ENCODE peak calls at places on chromosomes 6 and 20, in seven cellular contexts. One of them, this sample, is unnamed.
A peak's percentile ranks its signal among the peaks of the same experiment; 100 is the strongest.

GRCh38 chr20:19540401-19540800 is 217.7 kb upstream of the RIN2 start:
- DNase-seq in tibial nerve: peak; percentile 15
- DNase-seq in cardiac muscle cell: no peak
- DNase-seq in HCT116: no peak
- DNase-seq in coronary artery: no peak
- DNase-seq in Peyer's patch: no peak
- DNase-seq in fibroblast of mammary gland: peak; percentile 7
- DNase-seq in this sample: no peak

GRCh38 chr20:13449868-13450441 is 188.8 kb downstream of the TASP1 start:
- DNase-seq in cardiac muscle cell: peak; percentile 4
- DNase-seq in fibroblast of mammary gland: peak; percentile 29
- DNase-seq in Peyer's patch: no peak
- DNase-seq in coronary artery: no peak
- DNase-seq in tibial nerve: no peak
- DNase-seq in HCT116: no peak
- DNase-seq in this sample: no peak

GRCh38 chr6:2943564-2943955 is 27.8 kb downstream of the SERPINB6 start:
- DNase-seq in coronary artery: peak; percentile 50
- DNase-seq in tibial nerve: no peak
- DNase-seq in HCT116: no peak
- DNase-seq in fibroblast of mammary gland: no peak
- DNase-seq in Peyer's patch: peak; percentile 42
- DNase-seq in cardiac muscle cell: no peak
- DNase-seq in this sample: no peak

GRCh38 chr6:119160911-119161310 is 82.4 kb upstream of the FAM184A start:
- DNase-seq in fibroblast of mammary gland: peak; percentile 70
- DNase-seq in coronary artery: no peak
- DNase-seq in HCT116: no peak
- DNase-seq in tibial nerve: no peak
- DNase-seq in cardiac muscle cell: no peak
- DNase-seq in Peyer's patch: no peak
- DNase-seq in this sample: no peak

GRCh38 chr6:163098827-163099469 is 315.6 kb upstream of the QKI start:
- DNase-seq in cardiac muscle cell: no peak
- DNase-seq in tibial nerve: no peak
- DNase-seq in HCT116: no peak
- DNase-seq in Peyer's patch: no peak
- DNase-seq in coronary artery: no peak
- DNase-seq in fibroblast of mammary gland: peak; percentile 22
- DNase-seq in this sample: no peak

GRCh38 chr6:119308048-119308570 is 41.5 kb downstream of the MAN1A1 start:
- DNase-seq in HCT116: peak; percentile 51
- DNase-seq in tibial nerve: no peak
- DNase-seq in Peyer's patch: no peak
- DNase-seq in cardiac muscle cell: peak; percentile 62
- DNase-seq in fibroblast of mammary gland: peak; percentile 88
- DNase-seq in coronary artery: no peak
- DNase-seq in this sample: no peak

GRCh38 chr6:158222066-158222465 is 53.9 kb downstream of the GTF2H5 start:
- DNase-seq in Peyer's patch: no peak
- DNase-seq in coronary artery: no peak
- DNase-seq in HCT116: no peak
- DNase-seq in tibial nerve: no peak
- DNase-seq in cardiac muscle cell: no peak
- DNase-seq in fibroblast of mammary gland: no peak
- DNase-seq in this sample: no peak

GRCh38 chr6:31267504-31268371 is 4.2 kb downstream of the HLA-C start:
- DNase-seq in fibroblast of mammary gland: no peak
- DNase-seq in tibial nerve: no peak
- DNase-seq in cardiac muscle cell: no peak
- DNase-seq in Peyer's patch: no peak
- DNase-seq in coronary artery: no peak
- DNase-seq in HCT116: no peak
- DNase-seq in this sample: no peak

GRCh38 chr6:72649032-72649984 is 27.4 kb downstream of the KCNQ5 start:
- DNase-seq in Peyer's patch: no peak
- DNase-seq in coronary artery: no peak
- DNase-seq in cardiac muscle cell: peak; percentile 86
- DNase-seq in tibial nerve: no peak
- DNase-seq in HCT116: no peak
- DNase-seq in fibroblast of mammary gland: peak; percentile 80
- DNase-seq in this sample: no peak

GRCh38 chr6:87806635-87807034 is 104.6 kb upstream of the AKIRIN2 start:
- DNase-seq in fibroblast of mammary gland: peak; percentile 62
- DNase-seq in Peyer's patch: no peak
- DNase-seq in coronary artery: no peak
- DNase-seq in HCT116: no peak
- DNase-seq in cardiac muscle cell: peak; percentile 15
- DNase-seq in tibial nerve: no peak
- DNase-seq in this sample: no peak

GRCh38 chr6:8061736-8062135 is 2.5 kb downstream of the BLOC1S5 start:
- DNase-seq in Peyer's patch: no peak
- DNase-seq in fibroblast of mammary gland: no peak
- DNase-seq in tibial nerve: no peak
- DNase-seq in cardiac muscle cell: no peak
- DNase-seq in HCT116: no peak
- DNase-seq in coronary artery: no peak
- DNase-seq in this sample: no peak

GRCh38 chr6:2733324-2733723 is 17.4 kb downstream of the MYLK4 start:
- DNase-seq in Peyer's patch: peak; percentile 82
- DNase-seq in HCT116: no peak
- DNase-seq in cardiac muscle cell: peak; percentile 71
- DNase-seq in coronary artery: no peak
- DNase-seq in tibial nerve: no peak
- DNase-seq in fibroblast of mammary gland: peak; percentile 63
- DNase-seq in this sample: peak; percentile 15

GRCh38 chr6:11094411-11094851 is 797 bp downstream of the SMIM13 start:
- DNase-seq in tibial nerve: no peak
- DNase-seq in HCT116: no peak
- DNase-seq in fibroblast of mammary gland: peak; percentile 49
- DNase-seq in Peyer's patch: peak; percentile 75
- DNase-seq in coronary artery: peak; percentile 76
- DNase-seq in cardiac muscle cell: peak; percentile 51
- DNase-seq in this sample: no peak

GRCh38 chr6:62775427-62776022 is 435.7 kb upstream of the FKBP1C start:
- DNase-seq in HCT116: peak; percentile 0
- DNase-seq in fibroblast of mammary gland: peak; percentile 6
- DNase-seq in cardiac muscle cell: no peak
- DNase-seq in coronary artery: no peak
- DNase-seq in Peyer's patch: no peak
- DNase-seq in tibial nerve: no peak
- DNase-seq in this sample: no peak

GRCh38 chr20:41223112-41223511 is 85.8 kb downstream of the PLCG1 start:
- DNase-seq in tibial nerve: no peak
- DNase-seq in fibroblast of mammary gland: peak; percentile 47
- DNase-seq in cardiac muscle cell: peak; percentile 31
- DNase-seq in HCT116: no peak
- DNase-seq in Peyer's patch: no peak
- DNase-seq in coronary artery: no peak
- DNase-seq in this sample: no peak

GRCh38 chr20:11849270-11849920 is 68.3 kb upstream of the BTBD3 start:
- DNase-seq in Peyer's patch: no peak
- DNase-seq in tibial nerve: no peak
- DNase-seq in cardiac muscle cell: peak; percentile 60
- DNase-seq in fibroblast of mammary gland: peak; percentile 40
- DNase-seq in HCT116: no peak
- DNase-seq in coronary artery: no peak
- DNase-seq in this sample: no peak

GRCh38 chr6:70390067-70390466 is 23.2 kb upstream of the FAM135A start:
- DNase-seq in cardiac muscle cell: no peak
- DNase-seq in fibroblast of mammary gland: no peak
- DNase-seq in coronary artery: no peak
- DNase-seq in tibial nerve: no peak
- DNase-seq in Peyer's patch: no peak
- DNase-seq in HCT116: no peak
- DNase-seq in this sample: no peak

GRCh38 chr20:6142348-6142993 is 19.6 kb upstream of the FERMT1 start:
- DNase-seq in tibial nerve: no peak
- DNase-seq in coronary artery: no peak
- DNase-seq in Peyer's patch: peak; percentile 79
- DNase-seq in cardiac muscle cell: peak; percentile 71
- DNase-seq in fibroblast of mammary gland: peak; percentile 67
- DNase-seq in HCT116: peak; percentile 60
- DNase-seq in this sample: no peak

GRCh38 chr6:130681028-130681427 is 146.2 kb upstream of the SMLR1 start:
- DNase-seq in fibroblast of mammary gland: peak; percentile 86
- DNase-seq in HCT116: no peak
- DNase-seq in Peyer's patch: no peak
- DNase-seq in tibial nerve: no peak
- DNase-seq in cardiac muscle cell: peak; percentile 73
- DNase-seq in coronary artery: no peak
- DNase-seq in this sample: no peak

GRCh38 chr6:31321005-31321707 is 35.8 kb downstream of the HLA-B start:
- DNase-seq in HCT116: no peak
- DNase-seq in fibroblast of mammary gland: no peak
- DNase-seq in Peyer's patch: no peak
- DNase-seq in tibial nerve: no peak
- DNase-seq in cardiac muscle cell: no peak
- DNase-seq in coronary artery: no peak
- DNase-seq in this sample: no peak

GRCh38 chr6:25499851-25500250 is 152.2 kb upstream of the SCGN start:
- DNase-seq in cardiac muscle cell: no peak
- DNase-seq in tibial nerve: no peak
- DNase-seq in Peyer's patch: no peak
- DNase-seq in fibroblast of mammary gland: no peak
- DNase-seq in HCT116: no peak
- DNase-seq in coronary artery: no peak
- DNase-seq in this sample: no peak

DNA sequence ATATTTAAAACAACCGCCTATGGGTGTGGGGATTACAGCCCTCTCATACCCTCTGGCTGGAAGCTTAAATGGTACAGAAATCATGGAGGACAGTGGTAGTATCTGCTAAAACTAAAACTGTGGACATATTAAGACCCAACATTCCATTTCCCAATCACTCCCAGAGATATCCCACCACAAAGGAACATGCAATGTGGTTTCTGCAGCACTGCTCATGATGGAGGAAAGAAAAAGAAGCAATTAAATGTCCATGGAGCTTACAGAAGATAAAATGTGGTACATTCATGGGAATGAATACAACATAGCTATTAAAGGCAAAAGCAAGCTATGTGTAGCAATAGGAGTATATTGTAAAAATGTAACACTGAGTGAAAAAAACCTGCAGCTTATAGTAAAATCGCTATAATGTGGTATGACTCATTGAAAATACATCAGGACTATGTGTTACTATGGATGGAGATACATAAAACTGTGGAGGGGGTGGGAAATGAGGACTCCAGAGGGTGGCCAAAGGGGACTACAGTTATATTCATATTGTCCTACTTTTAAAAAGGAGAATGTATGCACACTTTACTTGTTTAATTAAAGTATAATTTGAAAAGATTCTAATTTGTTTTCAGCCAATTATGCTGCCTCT is 22.9 kb upstream of the NNAT start:
- DNase-seq in HCT116: no peak
- DNase-seq in fibroblast of mammary gland: no peak
- DNase-seq in Peyer's patch: no peak
- DNase-seq in tibial nerve: no peak
- DNase-seq in coronary artery: no peak
- DNase-seq in cardiac muscle cell: peak; percentile 64
- DNase-seq in this sample: no peak
- H3K4me3 ChIP-seq in HCT116: no peak overlapping the region
- H3K4me3 ChIP-seq in fibroblast of mammary gland: no peak overlapping the region
- H3K4me3 ChIP-seq in Peyer's patch: no peak overlapping the region
- H3K4me3 ChIP-seq in tibial nerve: no peak overlapping the region
- H3K4me3 ChIP-seq in coronary artery: no peak overlapping the region
- H3K4me3 ChIP-seq in cardiac muscle cell: no peak overlapping the region
- H3K4me3 ChIP-seq in this sample: no peak overlapping the region

GRCh38 chr20:61804896-61805295 is 260.8 kb downstream of the TAF4 start:
- DNase-seq in HCT116: no peak
- DNase-seq in coronary artery: no peak
- DNase-seq in tibial nerve: no peak
- DNase-seq in cardiac muscle cell: no peak
- DNase-seq in Peyer's patch: no peak
- DNase-seq in fibroblast of mammary gland: peak; percentile 5
- DNase-seq in this sample: no peak

GRCh38 chr20:61801857-61802442 is 263.7 kb downstream of the TAF4 start:
- DNase-seq in tibial nerve: no peak
- DNase-seq in cardiac muscle cell: no peak
- DNase-seq in Peyer's patch: no peak
- DNase-seq in fibroblast of mammary gland: no peak
- DNase-seq in HCT116: no peak
- DNase-seq in coronary artery: no peak
- DNase-seq in this sample: no peak

GRCh38 chr20:61803903-61804804 is 261.5 kb downstream of the TAF4 start:
- DNase-seq in cardiac muscle cell: peak; percentile 37
- DNase-seq in HCT116: no peak
- DNase-seq in Peyer's patch: no peak
- DNase-seq in fibroblast of mammary gland: peak; percentile 10
- DNase-seq in coronary artery: no peak
- DNase-seq in tibial nerve: no peak
- DNase-seq in this sample: no peak

GRCh38 chr20:61802721-61803311 is 262.9 kb downstream of the TAF4 start:
- DNase-seq in fibroblast of mammary gland: no peak
- DNase-seq in coronary artery: no peak
- DNase-seq in Peyer's patch: no peak
- DNase-seq in tibial nerve: no peak
- DNase-seq in cardiac muscle cell: no peak
- DNase-seq in HCT116: no peak
- DNase-seq in this sample: no peak

DNA sequence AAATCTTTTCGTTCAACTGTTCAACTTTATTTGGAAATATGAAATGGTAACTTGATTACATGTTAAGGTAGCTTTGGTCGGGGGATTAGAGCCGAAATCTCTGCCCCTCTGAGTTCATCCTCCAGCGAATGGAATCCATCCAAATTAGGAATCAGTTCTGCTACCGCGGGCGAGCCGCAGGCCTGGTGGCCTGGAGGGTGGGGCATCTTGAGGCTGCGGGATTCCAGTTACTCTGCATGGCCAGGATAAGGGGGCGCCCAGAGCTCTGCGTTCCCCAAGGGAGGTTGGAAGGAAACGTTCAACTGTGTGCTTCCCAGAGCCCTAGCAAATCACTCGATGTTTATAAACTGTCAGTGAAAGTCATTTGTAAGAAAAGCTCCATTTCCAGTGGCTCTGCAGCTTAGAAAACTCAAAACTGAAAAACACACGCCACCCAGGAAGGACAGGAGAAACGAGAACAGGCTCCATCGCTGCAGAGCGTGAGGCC is 262.2 kb downstream of the TAF4 start:
- DNase-seq in HCT116: no peak
- DNase-seq in coronary artery: no peak
- DNase-seq in tibial nerve: no peak
- DNase-seq in cardiac muscle cell: no peak
- DNase-seq in fibroblast of mammary gland: no peak
- DNase-seq in Peyer's patch: no peak
- DNase-seq in this sample: no peak
- H3K4me3 ChIP-seq in HCT116: no peak overlapping the region
- H3K4me3 ChIP-seq in coronary artery: peak overlapping the region; percentile 52
- H3K4me3 ChIP-seq in tibial nerve: no peak overlapping the region
- H3K4me3 ChIP-seq in cardiac muscle cell: no peak overlapping the region
- H3K4me3 ChIP-seq in fibroblast of mammary gland: no peak overlapping the region
- H3K4me3 ChIP-seq in Peyer's patch: peak overlapping the region; percentile 7
- H3K4me3 ChIP-seq in this sample: no peak overlapping the region

GRCh38 chr6:111792241-111792640 is 81.0 kb downstream of the FYN start:
- DNase-seq in tibial nerve: no peak
- DNase-seq in HCT116: no peak
- DNase-seq in fibroblast of mammary gland: no peak
- DNase-seq in cardiac muscle cell: no peak
- DNase-seq in coronary artery: no peak
- DNase-seq in Peyer's patch: no peak
- DNase-seq in this sample: no peak
- H3K4me3 ChIP-seq in tibial nerve: no peak overlapping the region
- H3K4me3 ChIP-seq in HCT116: no peak overlapping the region
- H3K4me3 ChIP-seq in fibroblast of mammary gland: no peak overlapping the region
- H3K4me3 ChIP-seq in cardiac muscle cell: no peak overlapping the region
- H3K4me3 ChIP-seq in coronary artery: no peak overlapping the region
- H3K4me3 ChIP-seq in Peyer's patch: peak overlapping the region; percentile 37
- H3K4me3 ChIP-seq in this sample: no peak overlapping the region

GRCh38 chr20:52410746-52411317 is 219.3 kb upstream of the ZFP64 start:
- DNase-seq in fibroblast of mammary gland: peak; percentile 33
- DNase-seq in cardiac muscle cell: peak; percentile 4
- DNase-seq in HCT116: no peak
- DNase-seq in tibial nerve: no peak
- DNase-seq in Peyer's patch: no peak
- DNase-seq in coronary artery: no peak
- DNase-seq in this sample: no peak
- H3K4me3 ChIP-seq in fibroblast of mammary gland: no peak overlapping the region
- H3K4me3 ChIP-seq in cardiac muscle cell: no peak overlapping the region
- H3K4me3 ChIP-seq in HCT116: no peak overlapping the region
- H3K4me3 ChIP-seq in tibial nerve: no peak overlapping the region
- H3K4me3 ChIP-seq in Peyer's patch: no peak overlapping the region
- H3K4me3 ChIP-seq in coronary artery: no peak overlapping the region
- H3K4me3 ChIP-seq in this sample: no peak overlapping the region